ENCODE peak calls at places on chromosomes 4 and X, in four cellular contexts. I is psoas muscle, R is GM23248, C is IMR-90. P is an unnamed sample.

GRCh38 chrX:152632445-152633097 is 5.1 kb upstream of the GABRQ start:
- DNase-seq in R (peak; percentile 49), I (peak; percentile 27), C (peak; percentile 24), P (peak; percentile 56)

GRCh38 chr4:94208918-94209317 is 1.3 kb downstream of the SMARCAD1 start:
- DNase-seq in C (no peak), R (peak; percentile 6), I (no peak), P (no peak)

GRCh38 chr4:173489514-173489913 is 40.5 kb downstream of the HAND2 start:
- DNase-seq in C (peak; percentile 86), R (peak; percentile 59), I (no peak), P (no peak)

GRCh38 chr4:7141151-7141550 is 51.2 kb upstream of the SORCS2 start:
- DNase-seq in C (no peak), I (no peak), R (no peak), P (no peak)

GRCh38 chrX:125709532-125709931 is 389.9 kb downstream of the TEX13C start:
- DNase-seq in I (no peak), R (no peak), C (no peak), P (no peak)

GRCh38 chr4:145956288-145956890 is 17.8 kb upstream of the ZNF827 start:
- DNase-seq in R (peak; percentile 53), C (peak; percentile 40), I (no peak), P (peak; percentile 41)

GRCh38 chrX:123884809-123885408 is 25.1 kb downstream of the XIAP start:
- DNase-seq in C (peak; percentile 52), I (no peak), R (peak; percentile 48), P (peak; percentile 39)

GRCh38 chr4:78704981-78705757 is 71.0 kb upstream of the BMP2K start:
- DNase-seq in C (peak; percentile 78), I (no peak), R (peak; percentile 94), P (peak; percentile 73)

GRCh38 chrX:74437530-74437929 is 16.2 kb downstream of the SLC16A2 start:
- DNase-seq in R (no peak), I (no peak), C (no peak), P (no peak)

GRCh38 chr4:108881190-108881589 is 118.3 kb upstream of the ETNPPL start:
- DNase-seq in I (no peak), R (peak; percentile 68), C (peak; percentile 96), P (peak; percentile 78)

GRCh38 chr4:60313616-60314015 is 886.5 kb upstream of the ADGRL3 start:
- DNase-seq in I (no peak), R (no peak), C (peak; percentile 14), P (no peak)

GRCh38 chrX:65697173-65697572 is 29.7 kb downstream of the MSN start:
- DNase-seq in R (peak; percentile 80), C (peak; percentile 79), I (no peak), P (peak; percentile 22)

GRCh38 chr4:176592976-176593375 is 199.7 kb downstream of the VEGFC start:
- DNase-seq in I (no peak), C (no peak), R (no peak), P (no peak)

GRCh38 chr4:165872443-165873297 is at the start of gene TLL1:
- DNase-seq in R (no peak), C (no peak), I (no peak), P (no peak)

GRCh38 chrX:95427389-95427788 is 1257.3 kb upstream of the DIAPH2 start:
- DNase-seq in C (no peak), I (no peak), R (peak; percentile 2), P (no peak)

GRCh38 chr4:181147421-181147951 is 1095.7 kb upstream of the TENM3 start:
- DNase-seq in C (no peak), R (no peak), I (no peak), P (no peak)

GRCh38 chr4:20639346-20639745 is 60.9 kb upstream of the PACRGL start:
- DNase-seq in R (no peak), C (no peak), I (no peak), P (no peak)

GRCh38 chr4:42397256-42397634 is at the start of gene SHISA3:
- DNase-seq in I (peak; percentile 22), R (peak; percentile 38), C (no peak), P (no peak)

GRCh38 chr4:111602848-111603247 is 542.4 kb upstream of the FAM241A start:
- DNase-seq in I (no peak), C (peak; percentile 28), R (peak; percentile 45), P (no peak)

GRCh38 chr4:123350191-123350544 is 46.4 kb upstream of the SPRY1 start:
- DNase-seq in C (no peak), I (no peak), R (no peak), P (no peak)

GRCh38 chr4:153347117-153347516 is 2.6 kb downstream of the MND1 start:
- DNase-seq in R (no peak), I (no peak), C (no peak), P (no peak)

GRCh38 chr4:83043801-83044407 is 8.9 kb downstream of the COPS4 start:
- DNase-seq in C (peak; percentile 44), R (peak; percentile 89), I (no peak), P (peak; percentile 9)

GRCh38 chrX:82218361-82218760 is 1016.5 kb downstream of the SH3BGRL start:
- DNase-seq in C (peak; percentile 0), I (no peak), R (peak; percentile 23), P (no peak)

GRCh38 chrX:21885568-21885967 is 29.8 kb downstream of the YY2 start:
- DNase-seq in R (no peak), I (no peak), C (peak; percentile 47), P (peak; percentile 39)

GRCh38 chr4:25900901-25901500 is 13.0 kb upstream of the SMIM20 start:
- DNase-seq in C (no peak), I (no peak), R (no peak), P (no peak)

GRCh38 chrX:134670241-134670811 is 12.1 kb upstream of the PLAC1 start:
- DNase-seq in C (peak; percentile 83), I (peak; percentile 12), R (peak; percentile 84), P (peak; percentile 29)

GRCh38 chr4:40986375-40986774 is 228.0 kb downstream of the APBB2 start:
- DNase-seq in I (no peak), R (peak; percentile 22), C (no peak), P (no peak)

GRCh38 chr4:51906167-51906647 is 63.3 kb downstream of the DCUN1D4 start:
- DNase-seq in I (no peak), R (no peak), C (peak; percentile 47), P (no peak)

GRCh38 chr4:97394653-97395052 is 748.6 kb downstream of the STPG2 start:
- DNase-seq in R (no peak), C (no peak), I (no peak), P (no peak)

GRCh38 chr4:1592179-1593037 is 91.7 kb downstream of the FAM53A start:
- DNase-seq in I (no peak), C (no peak), R (no peak), P (no peak)
- H3K27ac ChIP-seq in I (no peak overlapping the region), C (no peak overlapping the region), R (no peak overlapping the region), P (no peak overlapping the region)

DNA sequence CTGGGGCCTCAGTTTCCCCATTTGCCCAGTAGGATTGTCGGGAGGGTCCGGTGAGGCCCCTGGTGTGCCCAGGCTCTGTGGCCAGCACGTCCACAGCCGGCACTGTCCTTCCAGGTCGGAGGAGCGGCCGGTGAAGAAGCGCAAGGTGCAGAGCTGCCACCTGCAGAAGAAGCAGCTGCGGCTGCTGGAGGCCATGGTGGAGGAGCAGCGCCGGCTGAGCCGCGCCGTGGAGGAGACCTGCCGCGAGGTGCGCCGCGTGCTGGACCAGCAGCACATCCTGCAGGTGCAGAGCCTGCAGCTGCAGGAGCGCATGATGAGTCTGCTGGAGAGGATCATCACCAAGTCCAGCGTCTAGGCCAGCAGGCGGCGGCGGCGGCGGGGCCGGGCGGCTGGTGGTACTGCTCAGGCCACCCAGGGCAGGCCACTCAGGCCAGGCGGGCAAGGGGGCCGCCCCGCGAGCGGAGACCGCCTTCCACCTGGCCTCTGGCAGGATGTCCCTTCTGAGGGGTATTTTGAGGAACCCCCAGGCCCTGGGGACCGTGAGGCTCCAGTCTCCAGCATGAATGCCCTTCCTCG is 6.7 kb downstream of the MSANTD1 start:
- DNase-seq in C (no peak), I (peak; percentile 10), R (no peak), P (no peak)
- H3K4me3 ChIP-seq in C (no peak overlapping the region), I (no peak overlapping the region), R (no peak overlapping the region), P (no peak overlapping the region)

GRCh38 chr4:168636506-168637176 is 139.8 kb downstream of the PALLD start:
- DNase-seq in R (peak; percentile 89), C (peak; percentile 88), I (no peak), P (peak; percentile 62)

GRCh38 chr4:168643083-168643795 is 146.4 kb downstream of the PALLD start:
- DNase-seq in C (no peak), R (peak; percentile 40), I (no peak), P (no peak)

GRCh38 chr4:168641811-168642140 is 144.9 kb downstream of the PALLD start:
- DNase-seq in C (no peak), R (no peak), I (no peak), P (no peak)

GRCh38 chr4:168637872-168638756 is 141.3 kb downstream of the PALLD start:
- DNase-seq in R (peak; percentile 49), I (no peak), C (peak; percentile 78), P (no peak)

DNA sequence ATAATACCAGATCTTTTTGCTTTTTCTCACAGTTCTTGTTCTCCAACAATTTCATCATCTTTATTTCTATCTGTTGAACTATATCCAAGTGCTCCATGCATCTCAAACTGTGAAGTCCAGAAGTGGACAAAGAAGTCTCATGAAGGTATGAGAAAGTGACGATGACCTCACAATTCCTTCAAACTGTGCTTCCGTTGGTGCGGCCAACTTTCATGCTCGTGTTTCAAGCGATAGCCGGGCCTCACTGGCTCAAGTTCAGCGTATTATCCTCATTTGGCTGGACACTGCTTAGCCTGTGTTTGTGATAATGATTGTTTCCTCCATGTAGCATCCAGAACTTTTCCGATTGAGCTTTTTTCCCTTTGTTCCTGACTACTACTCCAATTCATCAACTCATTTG is 143.1 kb downstream of the PALLD start:
- DNase-seq in I (no peak), R (no peak), C (no peak), P (no peak)
- H3K27ac ChIP-seq in I (peak overlapping the region; percentile 53), R (no peak overlapping the region), C (no peak overlapping the region), P (no peak overlapping the region)

DNA sequence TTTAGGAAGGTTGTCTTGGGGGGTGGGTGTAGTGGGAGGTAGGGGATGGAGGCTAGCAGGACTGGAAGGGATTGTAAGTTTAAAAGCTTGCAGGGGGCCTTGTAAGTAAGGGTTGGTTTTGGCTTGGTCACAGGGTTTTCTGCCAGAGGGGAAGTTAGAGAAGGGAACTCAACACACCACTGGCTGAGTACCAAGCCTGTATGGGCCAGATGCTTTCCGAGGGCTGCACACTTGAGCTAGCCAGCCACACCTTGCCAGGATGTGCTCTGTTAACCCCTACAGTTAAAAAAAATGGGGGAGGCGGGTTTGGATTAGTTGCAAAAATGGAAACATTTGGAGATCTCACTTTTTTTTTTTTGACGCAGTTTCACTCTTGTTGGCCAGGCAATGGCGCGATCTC is 1.2 kb upstream of the RPS3A start:
- DNase-seq in I (no peak), C (no peak), R (no peak), P (no peak)
- H3K4me3 ChIP-seq in I (no peak overlapping the region), C (no peak overlapping the region), R (no peak overlapping the region), P (no peak overlapping the region)

DNA sequence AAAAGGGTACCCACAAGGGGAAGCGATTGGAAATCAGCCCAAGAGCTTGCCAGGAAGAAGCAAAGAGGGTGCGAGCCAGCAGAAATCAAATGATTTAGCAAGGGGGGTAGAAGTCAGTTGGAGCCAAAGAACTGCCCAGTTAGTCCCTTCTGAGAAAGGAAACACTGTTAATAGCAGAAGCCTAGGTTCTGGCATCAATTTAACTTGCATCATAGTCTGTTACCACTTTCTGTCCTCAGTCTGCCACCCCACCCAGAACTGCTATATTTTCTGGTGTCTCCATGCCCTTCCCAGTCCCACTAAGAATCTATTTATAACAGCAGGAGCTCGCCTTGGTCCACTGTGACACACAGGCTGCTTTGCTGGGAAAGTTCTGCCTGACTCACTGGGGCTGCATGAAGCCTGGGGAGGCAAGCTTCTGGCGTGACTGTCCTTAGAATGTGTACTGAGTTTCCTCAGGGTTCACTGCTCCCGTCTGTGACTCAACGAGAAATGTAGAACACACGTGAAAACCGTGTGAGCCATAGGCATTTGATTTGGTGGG is 157.8 kb upstream of the TTC29 start:
- DNase-seq in R (peak; percentile 99), C (peak; percentile 99), I (peak; percentile 58), P (peak; percentile 96)
- H3K27ac ChIP-seq in R (peak overlapping the region; percentile 97), C (peak overlapping the region; percentile 58), I (peak overlapping the region; percentile 73), P (peak overlapping the region; percentile 99)

GRCh38 chr4:43456383-43456782 is 563.9 kb downstream of the GRXCR1 start:
- DNase-seq in I (no peak), R (peak; percentile 75), C (peak; percentile 81), P (peak; percentile 13)
- H3K4me3 ChIP-seq in I (no peak overlapping the region), R (peak overlapping the region; percentile 34), C (no peak overlapping the region), P (no peak overlapping the region)

P was measured in brain microvascular endothelial cell.